ENCODE peak calls at places on chromosomes 12 and 14, in four cellular contexts. L, I, H and N are unnamed samples.

GRCh38 chr12:122793685-122794106 is 19.3 kb downstream of the CCDC62 start:
- DNase-seq in H (peak), L (peak), I (no peak), N (peak)

GRCh38 chr12:124469193-124469888 is 98.1 kb downstream of the NCOR2 start:
- DNase-seq in L (no peak), H (no peak), I (no peak), N (peak)

GRCh38 chr12:89752331-89752730 is 43.7 kb upstream of the ATP2B1 start:
- DNase-seq in L (no peak), H (no peak), I (no peak), N (no peak)

GRCh38 chr12:42180990-42181611 is 36.4 kb upstream of the GXYLT1 start:
- DNase-seq in H (peak), I (no peak), L (no peak), N (no peak)

GRCh38 chr12:6967548-6968100 is 2.8 kb downstream of the PHB2 start:
- DNase-seq in I (no peak), H (no peak), L (no peak), N (no peak)

GRCh38 chr14:94322648-94323570 is at the start of gene SERPINA6:
- DNase-seq in H (peak), L (no peak), I (no peak), N (no peak)

GRCh38 chr12:67019070-67019469 is 250.1 kb upstream of the CAND1 start:
- DNase-seq in H (no peak), I (no peak), L (no peak), N (no peak)

GRCh38 chr12:55060470-55060869 is 40.7 kb downstream of the NEUROD4 start:
- DNase-seq in L (no peak), I (no peak), H (no peak), N (no peak)

GRCh38 chr12:119686355-119686754 is 18.4 kb downstream of the PRKAB1 start:
- DNase-seq in L (no peak), I (no peak), H (no peak), N (no peak)

GRCh38 chr14:98966021-98966420 is 306.0 kb downstream of the BCL11B start:
- DNase-seq in H (no peak), I (no peak), L (no peak), N (no peak)

GRCh38 chr14:94451091-94451751 is 1.4 kb downstream of the SERPINA11 start:
- DNase-seq in H (no peak), L (no peak), I (no peak), N (no peak)

GRCh38 chr14:69001375-69001774 is 22.3 kb upstream of the ACTN1 start:
- DNase-seq in L (no peak), I (no peak), H (no peak), N (no peak)

GRCh38 chr14:41606249-41607118 is at the start of gene LRFN5:
- DNase-seq in H (peak), I (peak), L (no peak), N (peak)

GRCh38 chr12:63955831-63956685 is 111.6 kb downstream of the SRGAP1 start:
- DNase-seq in I (no peak), H (peak), L (no peak), N (no peak)

GRCh38 chr12:62622177-62622576 is 155.6 kb downstream of the MON2 start:
- DNase-seq in I (no peak), H (no peak), L (no peak), N (no peak)

GRCh38 chr14:52235866-52236510 is 31.5 kb upstream of the PTGDR start:
- DNase-seq in L (no peak), I (no peak), H (no peak), N (no peak)

GRCh38 chr12:11460343-11461023 is 65.1 kb upstream of the PRB2 start:
- DNase-seq in L (no peak), I (no peak), H (no peak), N (no peak)

GRCh38 chr14:64761441-64762043 is 57.3 kb downstream of the PLEKHG3 start:
- DNase-seq in I (no peak), H (no peak), L (no peak), N (no peak)

GRCh38 chr14:91985008-91985407 is 37.5 kb upstream of the FBLN5 start:
- DNase-seq in I (no peak), H (peak), L (no peak), N (peak)

GRCh38 chr12:54592316-54592715 is 3.9 kb upstream of the PPP1R1A start:
- DNase-seq in L (no peak), H (no peak), I (no peak), N (no peak)